ENCODE peak calls at places on chromosomes 4 and X, in five cellular contexts. C is endothelial cell; B is non-pigmented ciliary epithelial cell; H is stimulated activated naive CD8-positive, alpha-beta T cell treated with anti-CD3 and anti-CD28 coated beads, Interleukin-15, amount 100 ng/mL, for 72 hours; W is HuH-7. X is an unnamed sample.
A peak's percentile ranks its signal among the peaks of the same experiment; 100 is the strongest.

GRCh38 chr4:162952232-162952631 is 214.5 kb downstream of the NAF1 start:
- DNase-seq in W (no peak), H (no peak), B (peak; percentile 38), C (no peak), X (peak; percentile 50)

GRCh38 chr4:175071123-175071522 is 153.0 kb downstream of the ADAM29 start:
- DNase-seq in C (no peak), W (no peak), H (no peak), B (peak; percentile 15), X (no peak)

GRCh38 chrX:133297284-133297683 is 79.1 kb upstream of the TFDP3 start:
- DNase-seq in H (no peak), C (no peak), B (peak; percentile 37), W (no peak), X (peak; percentile 90)

GRCh38 chr4:26252349-26252748 is 68.5 kb upstream of the RBPJ start:
- DNase-seq in H (no peak), B (no peak), W (peak; percentile 54), C (no peak), X (peak; percentile 24)

GRCh38 chr4:22474636-22475310 is 41.1 kb downstream of the ADGRA3 start:
- DNase-seq in H (no peak), B (peak; percentile 23), W (no peak), C (no peak), X (peak; percentile 49)

GRCh38 chrX:136497556-136498048 is at the start of gene HTATSF1:
- DNase-seq in H (no peak), B (no peak), W (no peak), C (peak; percentile 3), X (no peak)

GRCh38 chrX:69117876-69118526 is 47.3 kb downstream of the PJA1 start:
- DNase-seq in H (no peak), W (no peak), C (no peak), B (no peak), X (no peak)

GRCh38 chr4:119209077-119209476 is 3.4 kb upstream of the USP53 start:
- DNase-seq in C (no peak), H (peak; percentile 23), W (no peak), B (peak; percentile 92), X (peak; percentile 90)

GRCh38 chr4:183140911-183141320 is 41.9 kb downstream of the WWC2 start:
- DNase-seq in C (no peak), H (no peak), W (no peak), B (peak; percentile 81), X (peak; percentile 99)

GRCh38 chrX:133781174-133781573 is 204.2 kb downstream of the GPC3 start:
- DNase-seq in B (no peak), W (no peak), C (no peak), H (no peak), X (no peak)

GRCh38 chrX:46576458-46576857 is 2.9 kb downstream of the CHST7 start:
- DNase-seq in H (no peak), W (no peak), B (no peak), C (no peak), X (peak; percentile 39)

GRCh38 chr4:10576236-10576635 is 108.3 kb downstream of the CLNK start:
- DNase-seq in B (no peak), C (no peak), W (no peak), H (no peak), X (no peak)

GRCh38 chrX:31836479-31836878 is 764.6 kb upstream of the FTHL17 start:
- DNase-seq in C (no peak), B (no peak), H (no peak), W (no peak), X (peak; percentile 5)

GRCh38 chr4:52852696-52853095 is 9.4 kb upstream of the RASL11B start:
- DNase-seq in H (no peak), C (no peak), W (no peak), B (no peak), X (no peak)

GRCh38 chr4:103415801-103416200 is 217.7 kb upstream of the CENPE start:
- DNase-seq in W (no peak), B (no peak), H (no peak), C (no peak), X (no peak)

GRCh38 chr4:143411527-143412480 is 75.1 kb downstream of the GAB1 start:
- DNase-seq in H (no peak), W (no peak), C (no peak), B (no peak), X (peak; percentile 51)

GRCh38 chr4:140720387-140721087 is 35.6 kb downstream of the TBC1D9 start:
- DNase-seq in B (no peak), H (no peak), C (no peak), W (no peak), X (no peak)

GRCh38 chr4:177489847-177490246 is 47.6 kb upstream of the AGA start:
- DNase-seq in B (peak; percentile 52), C (no peak), H (no peak), W (no peak), X (no peak)